ENCODE peak calls at places on chromosomes 2 and 18, in six cellular contexts. I is M059J; W is AG04450; E is IMR-90; H is H7; D is effector CD4-positive, alpha-beta T cell. N is an unnamed sample.

GRCh38 chr2:234502285-234502918 is 5.5 kb upstream of the ARL4C start:
- DNase-seq in W (peak), D (no peak), E (peak), I (peak), H (no peak), N (peak)

GRCh38 chr2:20291106-20291564 is 59.5 kb downstream of the PUM2 start:
- DNase-seq in H (peak), I (peak), W (peak), D (no peak), E (peak), N (peak)

GRCh38 chr2:136167721-136168470 is 49.9 kb upstream of the CXCR4 start:
- DNase-seq in H (no peak), W (no peak), I (no peak), E (no peak), D (no peak), N (no peak)

GRCh38 chr2:22554453-22554852 is 830.5 kb upstream of the KLHL29 start:
- DNase-seq in I (no peak), W (no peak), D (no peak), H (no peak), E (no peak), N (no peak)

GRCh38 chr2:20525041-20526035 is 78.5 kb downstream of the RHOB start:
- DNase-seq in I (peak), W (no peak), E (peak), H (no peak), D (no peak), N (peak)

GRCh38 chr18:58290059-58290747 is 246.2 kb downstream of the NEDD4L start:
- DNase-seq in E (peak), I (peak), W (peak), H (no peak), D (no peak), N (no peak)

GRCh38 chr18:49476664-49477411 is 10.2 kb downstream of the C18orf32 start:
- DNase-seq in E (peak), W (peak), I (peak), D (no peak), H (no peak), N (peak)

GRCh38 chr2:215363461-215364156 is 51.8 kb downstream of the ATIC start:
- DNase-seq in H (no peak), E (peak), W (no peak), D (no peak), I (no peak), N (no peak)

GRCh38 chr18:36628435-36629094 is 200.2 kb downstream of the TPGS2 start:
- DNase-seq in H (no peak), E (peak), D (no peak), I (no peak), W (peak), N (no peak)

GRCh38 chr2:66555511-66556324 is 120.8 kb downstream of the MEIS1 start:
- DNase-seq in W (no peak), E (no peak), H (no peak), D (no peak), I (no peak), N (no peak)

GRCh38 chr2:127406454-127406853 is 11.8 kb upstream of the PROC start:
- DNase-seq in I (no peak), E (peak), H (no peak), W (no peak), D (no peak), N (no peak)

GRCh38 chr2:144097440-144098225 is 422.3 kb downstream of the ZEB2 start:
- DNase-seq in W (no peak), I (no peak), E (no peak), H (no peak), D (no peak), N (no peak)

GRCh38 chr18:63312731-63313408 is 6.7 kb downstream of the BCL2 start:
- DNase-seq in D (no peak), I (no peak), W (no peak), E (no peak), H (no peak), N (no peak)

GRCh38 chr2:102520009-102520408 is 47.0 kb downstream of the SLC9A4 start:
- DNase-seq in E (peak), W (no peak), I (peak), H (peak), D (no peak), N (peak)

GRCh38 chr18:50151876-50152275 is 43.1 kb downstream of the MYO5B start:
- DNase-seq in H (no peak), W (no peak), E (peak), D (no peak), I (peak), N (peak)

GRCh38 chr2:103179800-103180199 is 418.0 kb downstream of the TMEM182 start:
- DNase-seq in H (no peak), E (no peak), I (no peak), W (no peak), D (no peak), N (no peak)

GRCh38 chr2:159124931-159125467 is 156.6 kb downstream of the TANC1 start:
- DNase-seq in H (no peak), I (peak), D (no peak), W (no peak), E (no peak), N (no peak)

GRCh38 chr2:151198646-151199045 is 63.0 kb downstream of the RBM43 start:
- DNase-seq in D (no peak), W (no peak), H (no peak), E (no peak), I (no peak), N (no peak)

GRCh38 chr2:163735692-163736432 is at the start of gene FIGN:
- DNase-seq in I (peak), E (peak), H (peak), W (peak), D (no peak), N (peak)

GRCh38 chr2:226661789-226662545 is 137.7 kb downstream of the IRS1 start:
- DNase-seq in E (peak), D (no peak), H (no peak), I (peak), W (peak), N (peak)

GRCh38 chr2:186422226-186422625 is 63.8 kb upstream of the ZC3H15 start:
- DNase-seq in I (peak), E (peak), D (no peak), W (peak), H (no peak), N (peak)

GRCh38 chr18:22166070-22166972 is 3.1 kb upstream of the GATA6 start:
- DNase-seq in H (peak), E (no peak), W (no peak), I (no peak), D (no peak), N (no peak)

GRCh38 chr2:46393352-46393820 is 86.0 kb upstream of the TMEM247 start:
- DNase-seq in W (no peak), H (no peak), D (no peak), I (no peak), E (no peak), N (no peak)

GRCh38 chr18:11885278-11885991 is 22.7 kb downstream of the MPPE1 start:
- DNase-seq in I (no peak), H (no peak), W (no peak), D (no peak), E (no peak), N (no peak)

GRCh38 chr18:26956894-26957293 is 91.4 kb upstream of the AQP4 start:
- DNase-seq in E (no peak), I (no peak), H (peak), D (no peak), W (no peak), N (no peak)

GRCh38 chr2:47403829-47404228 is 873 bp downstream of the MSH2 start:
- DNase-seq in I (no peak), W (no peak), H (peak), D (no peak), E (peak), N (no peak)

GRCh38 chr2:88880441-88880953 is 189.0 kb downstream of the RPIA start:
- DNase-seq in H (no peak), E (peak), D (no peak), W (no peak), I (peak), N (peak)

GRCh38 chr18:36685580-36685979 is 143.2 kb downstream of the TPGS2 start:
- DNase-seq in H (no peak), I (no peak), E (peak), W (no peak), D (no peak), N (no peak)

GRCh38 chr2:69177063-69177771 is 164.2 kb downstream of the ANTXR1 start:
- DNase-seq in H (peak), W (peak), E (peak), D (no peak), I (peak), N (peak)

GRCh38 chr2:223828314-223828713 is 9.1 kb downstream of the AP1S3 start:
- DNase-seq in D (no peak), H (no peak), W (no peak), E (no peak), I (no peak), N (no peak)

GRCh38 chr2:150162241-150162942 is 325.1 kb downstream of the RND3 start:
- DNase-seq in E (no peak), H (no peak), I (no peak), W (no peak), D (no peak), N (no peak)

GRCh38 chr18:48335829-48336228 is 73.4 kb downstream of the ZBTB7C start:
- DNase-seq in W (no peak), E (no peak), H (no peak), D (no peak), I (no peak), N (no peak)

GRCh38 chr2:40434638-40435296 is 17.1 kb downstream of the SLC8A1 start:
- DNase-seq in D (no peak), E (peak), W (peak), I (peak), H (no peak), N (peak)

GRCh38 chr2:71223767-71224333 is 3.1 kb downstream of the PAIP2B start:
- DNase-seq in W (no peak), D (no peak), H (peak), I (peak), E (peak), N (peak)

GRCh38 chr2:75311993-75312392 is 112.7 kb upstream of the TACR1 start:
- DNase-seq in H (peak), W (no peak), D (no peak), I (peak), E (no peak), N (no peak)

GRCh38 chr2:223759569-223760430 is 77.6 kb downstream of the AP1S3 start:
- DNase-seq in W (no peak), H (no peak), I (peak), E (peak), D (no peak), N (no peak)

GRCh38 chr2:197813093-197813787 is 8.8 kb downstream of the PLCL1 start:
- DNase-seq in E (peak), D (no peak), W (no peak), I (peak), H (peak), N (peak)

GRCh38 chr2:20224716-20225293 is at the start of gene SDC1:
- DNase-seq in H (peak), D (no peak), I (peak), W (no peak), E (peak), N (no peak)

GRCh38 chr2:232292395-232293154 is 86.0 kb upstream of the ALPP start:
- DNase-seq in W (peak), I (peak), E (peak), H (peak), D (peak), N (peak)

N was measured in fibroblast of the conjunctiva.